ENCODE peak calls at places on chromosomes 1 and 21, in nine cellular contexts. S is fibroblast of lung, R is bronchial epithelial cell, X is osteocyte, Z is stomach, M is lower leg skin, B is nephron progenitor cell, N is fibroblast of mammary gland, E is astrocyte. O is an unnamed sample.

GRCh38 chr1:171486048-171486519 is 754 bp downstream of the PRRC2C start:
- DNase-seq in R (peak), B (no peak), E (peak), Z (peak), S (peak), M (no peak), X (no peak), N (peak), O (peak)

GRCh38 chr1:175015243-175015642 is 8.0 kb downstream of the MRPS14 start:
- DNase-seq in Z (no peak), M (no peak), X (no peak), B (no peak), S (peak), E (peak), N (peak), R (peak), O (no peak)

GRCh38 chr1:159229486-159229885 is 24.8 kb downstream of the ACKR1 start:
- DNase-seq in B (no peak), X (no peak), M (no peak), E (no peak), R (no peak), S (no peak), Z (no peak), N (no peak), O (no peak)

GRCh38 chr1:37102656-37103382 is 68.5 kb upstream of the GRIK3 start:
- DNase-seq in M (no peak), X (no peak), E (no peak), S (no peak), R (no peak), Z (no peak), N (no peak), B (no peak), O (no peak)

GRCh38 chr1:26112407-26112775 is 767 bp downstream of the PDIK1L start:
- DNase-seq in X (no peak), M (no peak), S (no peak), Z (no peak), B (no peak), E (no peak), N (no peak), R (no peak), O (peak)

GRCh38 chr1:182299728-182300581 is 91.6 kb downstream of the GLUL start:
- DNase-seq in N (peak), M (no peak), E (peak), B (no peak), S (peak), X (no peak), R (peak), Z (peak), O (no peak)

GRCh38 chr1:180636138-180636537 is 4.3 kb downstream of the XPR1 start:
- DNase-seq in Z (no peak), M (no peak), S (no peak), R (peak), E (no peak), B (no peak), N (peak), X (no peak), O (peak)

GRCh38 chr21:23725576-23725975 is 1881.7 kb downstream of the MRPL39 start:
- DNase-seq in R (no peak), Z (no peak), N (no peak), X (no peak), S (no peak), B (no peak), E (no peak), M (no peak), O (no peak)

GRCh38 chr1:217275617-217276398 is 355.1 kb downstream of the GPATCH2 start:
- DNase-seq in X (no peak), R (peak), M (no peak), E (peak), B (no peak), Z (no peak), S (peak), N (peak), O (no peak)

GRCh38 chr1:47837866-47838561 is 159.2 kb downstream of the TRABD2B start:
- DNase-seq in X (no peak), S (no peak), N (no peak), Z (peak), R (no peak), M (peak), B (no peak), E (no peak), O (no peak)

GRCh38 chr1:231610392-231610791 is 16.2 kb upstream of the DISC1 start:
- DNase-seq in X (no peak), R (no peak), S (no peak), Z (no peak), N (no peak), M (no peak), B (no peak), E (no peak), O (no peak)

GRCh38 chr1:109478806-109479205 is 4.9 kb upstream of the ATXN7L2 start:
- DNase-seq in M (peak), B (peak), Z (peak), E (no peak), S (no peak), N (no peak), R (peak), X (no peak), O (no peak)

GRCh38 chr1:112674440-112674985 is at the start of gene MOV10:
- DNase-seq in E (peak), Z (peak), R (peak), N (peak), M (peak), X (no peak), B (peak), S (peak), O (peak)

GRCh38 chr1:108668777-108669176 is 7.9 kb upstream of the HENMT1 start:
- DNase-seq in N (no peak), S (no peak), Z (no peak), X (no peak), E (no peak), M (no peak), R (no peak), B (no peak), O (no peak)

GRCh38 chr1:56404561-56405030 is 174.8 kb downstream of the PLPP3 start:
- DNase-seq in R (no peak), S (peak), N (peak), X (no peak), M (no peak), Z (no peak), B (no peak), E (peak), O (no peak)

GRCh38 chr1:152533327-152533938 is 19.2 kb downstream of the CRCT1 start:
- DNase-seq in R (peak), B (no peak), S (peak), E (no peak), M (no peak), Z (no peak), X (no peak), N (peak), O (peak)

GRCh38 chr1:50418600-50419109 is 4.6 kb downstream of the DMRTA2 start:
- DNase-seq in R (no peak), E (no peak), Z (no peak), S (no peak), X (no peak), B (peak), M (no peak), N (no peak), O (no peak)

GRCh38 chr1:47986741-47987140 is 10.4 kb downstream of the TRABD2B start:
- DNase-seq in R (no peak), B (no peak), E (peak), S (peak), M (no peak), Z (no peak), N (peak), X (no peak), O (no peak)

GRCh38 chr1:163820748-163821147 is 499.0 kb downstream of the NUF2 start:
- DNase-seq in B (no peak), X (no peak), Z (no peak), R (peak), S (no peak), N (peak), E (no peak), M (no peak), O (peak)

GRCh38 chr21:35932232-35932911 is 128.0 kb downstream of the SETD4 start:
- DNase-seq in X (no peak), Z (no peak), R (peak), N (peak), S (peak), B (no peak), E (peak), M (peak), O (peak)

GRCh38 chr1:228105269-228105995 is 2.3 kb upstream of the C1orf35 start:
- DNase-seq in M (peak), X (no peak), B (no peak), N (no peak), E (no peak), Z (no peak), S (no peak), R (no peak), O (no peak)

GRCh38 chr1:163072658-163073057 is 3.5 kb downstream of the RGS4 start:
- DNase-seq in Z (no peak), X (no peak), B (no peak), R (peak), E (peak), N (peak), S (peak), M (no peak), O (peak)

GRCh38 chr1:184563308-184563707 is 176.5 kb downstream of the C1orf21 start:
- DNase-seq in Z (no peak), E (no peak), B (no peak), R (peak), S (peak), M (no peak), N (peak), X (no peak), O (peak)

GRCh38 chr1:113391643-113392271 is 1.4 kb downstream of the MAGI3 start:
- DNase-seq in S (no peak), X (no peak), N (no peak), B (no peak), M (no peak), E (no peak), Z (peak), R (peak), O (peak)

GRCh38 chr21:14875704-14876364 is 189.0 kb downstream of the NRIP1 start:
- DNase-seq in N (no peak), S (peak), X (no peak), Z (no peak), R (no peak), E (no peak), B (peak), M (no peak), O (no peak)

GRCh38 chr1:82318921-82319320 is 518.2 kb downstream of the ADGRL2 start:
- DNase-seq in B (no peak), S (peak), M (no peak), N (peak), Z (no peak), X (no peak), R (peak), E (peak), O (no peak)

GRCh38 chr1:162397943-162398560 is 13.9 kb downstream of the SH2D1B start:
- DNase-seq in S (no peak), R (no peak), M (no peak), X (peak), Z (no peak), N (no peak), B (no peak), E (no peak), O (no peak)

GRCh38 chr1:167631987-167632680 is 2.1 kb downstream of the RCSD1 start:
- DNase-seq in Z (no peak), N (no peak), R (no peak), E (no peak), B (no peak), M (peak), S (no peak), X (peak), O (no peak)

GRCh38 chr1:70764747-70765146 is 282.9 kb downstream of the PTGER3 start:
- DNase-seq in X (no peak), N (peak), E (peak), Z (no peak), B (no peak), S (peak), R (no peak), M (no peak), O (no peak)

GRCh38 chr1:15538750-15539149 is 12.1 kb downstream of the DNAJC16 start:
- DNase-seq in M (peak), B (no peak), E (no peak), R (no peak), S (no peak), N (no peak), Z (no peak), X (peak), O (no peak)

GRCh38 chr1:227944931-227945890 is 2.5 kb downstream of the WNT9A start:
- DNase-seq in M (peak), N (no peak), S (no peak), X (peak), E (no peak), Z (peak), R (no peak), B (peak), O (no peak)

GRCh38 chr1:227815468-227816409 is at the start of gene PRSS38:
- DNase-seq in X (no peak), Z (no peak), E (no peak), B (no peak), N (no peak), M (no peak), R (no peak), S (no peak), O (no peak)

GRCh38 chr1:221598122-221598521 is 143.8 kb downstream of the DUSP10 start:
- DNase-seq in E (no peak), Z (no peak), B (no peak), R (no peak), M (no peak), N (no peak), S (no peak), X (no peak), O (no peak)

GRCh38 chr1:203324103-203325003 is 19.0 kb downstream of the BTG2 start:
- DNase-seq in Z (no peak), M (no peak), S (no peak), B (no peak), R (no peak), N (no peak), E (no peak), X (no peak), O (no peak)

GRCh38 chr1:172054172-172054571 is 212.9 kb downstream of the DNM3 start:
- DNase-seq in B (no peak), M (no peak), X (no peak), E (no peak), S (no peak), R (no peak), N (peak), Z (no peak), O (no peak)

GRCh38 chr1:27787895-27788294 is 14.9 kb downstream of the STX12 start:
- DNase-seq in S (peak), N (peak), X (no peak), Z (no peak), R (peak), E (peak), M (no peak), B (no peak), O (peak)

GRCh38 chr1:71307451-71307850 is 226.6 kb upstream of the ZRANB2 start:
- DNase-seq in E (peak), S (peak), N (peak), B (peak), X (no peak), R (peak), Z (no peak), M (no peak), O (peak)

GRCh38 chr1:99963041-99963795 is 6.6 kb upstream of the SLC35A3 start:
- DNase-seq in M (no peak), X (no peak), E (peak), N (peak), B (no peak), Z (no peak), S (peak), R (peak), O (peak)

GRCh38 chr1:110173466-110174117 is 23.3 kb downstream of the SLC6A17 start:
- DNase-seq in E (no peak), S (no peak), N (no peak), M (no peak), B (no peak), R (no peak), X (no peak), Z (no peak), O (no peak)

DNA sequence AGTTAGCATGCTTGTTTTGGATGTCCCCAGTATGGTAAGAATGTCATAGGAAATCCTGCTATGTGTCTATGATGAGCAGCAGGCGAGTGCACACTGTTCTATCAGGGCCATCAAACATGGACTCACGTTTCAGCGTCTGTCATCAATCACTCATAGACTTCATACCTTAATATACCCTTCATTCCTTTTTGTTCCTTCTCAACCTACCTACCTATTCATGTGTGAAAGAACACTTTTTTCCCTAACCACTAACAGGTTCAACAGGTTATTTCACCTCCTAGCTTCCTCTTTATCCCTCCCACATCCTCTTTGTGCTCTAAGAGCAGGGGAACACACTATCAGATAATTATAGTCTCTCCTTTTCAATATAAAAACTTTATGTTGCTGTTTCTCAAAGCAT is 300.6 kb downstream of the TM2D1 start:
- DNase-seq in B (no peak), N (no peak), M (no peak), R (peak), X (no peak), S (no peak), Z (no peak), E (no peak), O (no peak)
- TF ChIP-seq CTCF in B (no peak), N (no peak), M (no peak), R (no peak), X (no peak), S (no peak), Z (no peak), E (no peak), O (no peak)

GRCh38 chr1:206734499-206735142 is 36.0 kb upstream of the IL19 start:
- DNase-seq in X (no peak), R (peak), Z (peak), N (peak), B (peak), M (no peak), E (no peak), S (no peak), O (peak)
- TF ChIP-seq CTCF in X (peak), R (peak), Z (peak), N (peak), B (peak), M (no peak), E (peak), S (peak), O (peak)

GRCh38 chr21:46246345-46246744 is 17.8 kb upstream of the LSS start:
- DNase-seq in N (no peak), Z (no peak), B (no peak), R (no peak), S (no peak), X (no peak), M (no peak), E (no peak), O (no peak)
- TF ChIP-seq CTCF in N (no peak), Z (no peak), B (no peak), R (no peak), S (no peak), X (no peak), M (no peak), E (no peak), O (no peak)

GRCh38 chr1:201146626-201147390 is 7.5 kb downstream of the TMEM9 start:
- DNase-seq in Z (no peak), E (no peak), R (no peak), M (peak), N (no peak), S (no peak), B (no peak), X (no peak), O (no peak)

GRCh38 chr1:201145132-201145531 is 9.1 kb downstream of the TMEM9 start:
- DNase-seq in B (no peak), X (no peak), S (no peak), N (no peak), Z (no peak), R (no peak), E (no peak), M (peak), O (no peak)

GRCh38 chr1:201147396-201148015 is 6.8 kb downstream of the TMEM9 start:
- DNase-seq in B (no peak), S (no peak), N (no peak), E (no peak), R (no peak), M (peak), Z (no peak), X (no peak), O (no peak)

GRCh38 chr1:201145816-201146215 is 8.5 kb downstream of the TMEM9 start:
- DNase-seq in X (no peak), N (no peak), B (no peak), M (peak), E (no peak), Z (no peak), R (no peak), S (no peak), O (no peak)

GRCh38 chr1:201149400-201149799 is 4.9 kb downstream of the TMEM9 start:
- DNase-seq in N (peak), R (peak), E (no peak), X (no peak), B (no peak), M (peak), S (peak), Z (no peak), O (peak)
- TF ChIP-seq CTCF in N (peak), R (peak), E (peak), X (peak), B (no peak), M (no peak), S (no peak), Z (peak), O (no peak)

GRCh38 chr1:116203192-116203723 is 92.1 kb downstream of the MAB21L3 start:
- DNase-seq in Z (peak), R (peak), E (peak), B (no peak), M (no peak), X (no peak), S (peak), N (no peak), O (no peak)
- TF ChIP-seq CTCF in Z (no peak), R (peak), E (no peak), B (no peak), M (no peak), X (no peak), S (peak), N (peak), O (no peak)

DNA sequence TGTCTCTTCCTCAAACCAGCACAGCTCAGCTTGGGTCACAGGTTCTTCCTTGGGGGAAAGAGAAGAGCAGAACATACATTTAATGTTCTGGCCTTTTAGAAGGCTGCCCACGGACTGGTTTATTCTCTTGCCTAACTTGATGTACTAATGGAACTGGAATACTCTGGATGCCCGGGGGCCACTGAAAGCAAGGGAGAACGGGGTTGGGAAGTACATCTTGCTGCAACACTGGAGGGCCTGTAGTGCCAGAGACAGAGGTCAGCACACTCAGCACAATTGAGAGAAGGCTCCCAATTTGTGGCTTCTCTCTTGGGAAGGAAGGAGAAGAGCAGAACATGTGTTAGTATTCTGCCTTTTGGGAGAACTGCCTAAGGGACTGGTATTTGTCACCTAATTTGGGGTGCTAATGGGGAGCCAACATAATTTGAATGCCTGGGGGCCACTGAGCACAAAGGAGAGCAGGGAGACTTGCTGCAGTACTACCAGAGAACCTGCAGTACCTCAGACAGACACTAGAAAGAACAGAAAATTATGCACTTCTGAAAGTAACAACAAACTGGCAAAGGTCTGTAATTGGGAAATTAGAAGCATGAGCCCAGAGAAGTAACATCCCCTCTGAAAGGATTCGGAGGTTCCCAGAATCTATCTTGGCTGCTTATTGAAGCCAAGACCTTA is 14.1 kb downstream of the ZNF691 start:
- DNase-seq in N (no peak), M (no peak), X (no peak), B (no peak), E (no peak), Z (no peak), S (no peak), R (peak), O (no peak)
- TF ChIP-seq CTCF in N (peak), M (no peak), X (no peak), B (no peak), E (no peak), Z (no peak), S (no peak), R (peak), O (no peak)

GRCh38 chr1:220544901-220545303 is 17.0 kb downstream of the MARK1 start:
- DNase-seq in S (peak), X (no peak), N (no peak), R (peak), B (no peak), Z (no peak), M (no peak), E (no peak), O (peak)
- TF ChIP-seq CTCF in S (no peak), X (peak), N (peak), R (peak), B (no peak), Z (no peak), M (no peak), E (no peak), O (no peak)

GRCh38 chr1:220189750-220190347 is 82.4 kb downstream of the RAB3GAP2 start:
- DNase-seq in Z (no peak), R (peak), X (no peak), M (no peak), S (peak), N (peak), E (peak), B (no peak), O (peak)
- TF ChIP-seq CTCF in Z (no peak), R (peak), X (peak), M (no peak), S (no peak), N (peak), E (peak), B (peak), O (peak)